ENCODE peak calls at places on chromosome 16, in four cellular contexts. D, X, R and U are unnamed samples.

GRCh38 chr16:77191259-77191969 is 424 bp downstream of the MON1B start:
- DNase-seq in X (no peak), D (no peak), R (no peak), U (no peak)

GRCh38 chr16:2720063-2720455 is at the start of gene PRSS27:
- DNase-seq in D (no peak), R (no peak), X (no peak), U (peak)

GRCh38 chr16:1494129-1494640 is 1.0 kb downstream of the TELO2 start:
- DNase-seq in D (peak), R (no peak), X (peak), U (peak)

GRCh38 chr16:58020628-58021521 is 4.7 kb upstream of the MMP15 start:
- DNase-seq in D (peak), X (peak), R (no peak), U (peak)

GRCh38 chr16:50282955-50283631 is 16.7 kb downstream of the ADCY7 start:
- DNase-seq in R (no peak), X (no peak), D (no peak), U (no peak)

GRCh38 chr16:82658796-82659195 is 32.0 kb downstream of the CDH13 start:
- DNase-seq in D (no peak), R (no peak), X (peak), U (no peak)

GRCh38 chr16:20906225-20906870 is 5.8 kb downstream of the LYRM1 start:
- DNase-seq in R (no peak), X (peak), D (no peak), U (peak)

GRCh38 chr16:49602201-49603041 is 228.8 kb downstream of the C16orf78 start:
- DNase-seq in X (no peak), R (no peak), D (peak), U (no peak)

GRCh38 chr16:89350701-89351380 is 133.3 kb downstream of the ZNF778 start:
- DNase-seq in R (no peak), D (no peak), X (peak), U (no peak)

GRCh38 chr16:84892097-84892496 is 72.3 kb downstream of the CRISPLD2 start:
- DNase-seq in R (no peak), X (no peak), D (no peak), U (no peak)

GRCh38 chr16:31480851-31481250 is 2.1 kb upstream of the SLC5A2 start:
- DNase-seq in D (no peak), X (no peak), R (no peak), U (no peak)

GRCh38 chr16:31485571-31485970 is 2.6 kb downstream of the SLC5A2 start:
- DNase-seq in R (no peak), D (no peak), X (no peak), U (no peak)

GRCh38 chr16:31484491-31485171 is 1.7 kb downstream of the SLC5A2 start:
- DNase-seq in X (no peak), R (no peak), D (peak), U (no peak)

GRCh38 chr16:31486036-31486435 is 3.1 kb downstream of the SLC5A2 start:
- DNase-seq in R (no peak), X (no peak), D (no peak), U (no peak)

DNA sequence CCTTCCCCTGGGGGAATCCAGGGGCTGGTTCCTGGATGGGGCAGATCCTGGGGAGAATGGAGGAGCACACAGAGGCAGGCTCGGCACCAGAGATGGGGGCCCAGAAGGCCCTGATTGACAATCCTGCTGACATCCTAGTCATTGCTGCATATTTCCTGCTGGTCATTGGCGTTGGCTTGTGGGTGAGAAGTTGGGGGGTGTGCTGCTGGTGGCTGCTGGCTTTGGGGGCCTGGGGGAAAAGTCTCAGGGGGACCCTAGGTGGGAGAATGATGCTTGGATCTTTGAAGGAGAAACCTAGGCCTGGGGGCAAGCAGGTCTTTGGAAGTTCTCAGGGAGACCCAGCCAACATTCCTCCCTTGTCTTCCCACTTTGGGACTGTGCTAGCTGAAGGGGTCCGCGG is at the start of gene SLC5A2:
- DNase-seq in D (no peak), R (no peak), X (no peak), U (no peak)
- H4K8ac ChIP-seq in D (no peak), R (no peak), X (no peak), U (no peak)

DNA sequence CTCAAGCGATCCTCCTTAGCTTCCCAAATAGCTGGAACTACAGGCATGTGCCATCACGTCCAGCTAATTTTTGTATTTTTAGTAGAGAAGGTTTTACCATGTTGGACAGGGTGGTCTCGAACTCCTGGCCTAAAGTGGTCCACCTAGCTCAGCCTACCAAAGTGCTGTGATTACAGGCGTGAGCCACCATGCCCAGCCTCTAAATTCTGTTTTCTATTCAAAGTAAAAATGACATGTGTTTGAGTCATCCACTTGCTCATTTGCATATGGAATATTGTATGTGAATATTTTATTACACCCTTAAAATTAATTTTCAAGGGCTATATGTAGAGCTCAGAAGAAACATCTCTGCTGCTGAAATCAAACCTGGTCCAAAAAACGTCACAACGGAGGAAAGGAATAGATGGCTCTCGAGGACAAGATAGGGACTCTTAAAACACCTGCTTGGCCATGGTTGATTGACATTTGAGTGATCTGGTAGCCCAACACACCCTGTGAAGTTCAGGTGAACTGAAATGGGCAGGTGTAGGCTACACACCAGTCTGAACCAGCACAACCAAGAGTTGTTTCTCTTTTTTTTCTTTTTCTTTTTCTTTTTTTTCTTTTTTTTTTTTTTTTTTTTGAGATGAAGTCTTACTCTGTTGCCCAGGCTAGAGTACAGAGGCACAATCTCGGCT is 51.1 kb downstream of the SF3B3 start:
- DNase-seq in D (no peak), R (no peak), X (peak), U (no peak)
- H2AK5ac ChIP-seq in D (no peak), R (no peak), X (peak), U (no peak)

DNA sequence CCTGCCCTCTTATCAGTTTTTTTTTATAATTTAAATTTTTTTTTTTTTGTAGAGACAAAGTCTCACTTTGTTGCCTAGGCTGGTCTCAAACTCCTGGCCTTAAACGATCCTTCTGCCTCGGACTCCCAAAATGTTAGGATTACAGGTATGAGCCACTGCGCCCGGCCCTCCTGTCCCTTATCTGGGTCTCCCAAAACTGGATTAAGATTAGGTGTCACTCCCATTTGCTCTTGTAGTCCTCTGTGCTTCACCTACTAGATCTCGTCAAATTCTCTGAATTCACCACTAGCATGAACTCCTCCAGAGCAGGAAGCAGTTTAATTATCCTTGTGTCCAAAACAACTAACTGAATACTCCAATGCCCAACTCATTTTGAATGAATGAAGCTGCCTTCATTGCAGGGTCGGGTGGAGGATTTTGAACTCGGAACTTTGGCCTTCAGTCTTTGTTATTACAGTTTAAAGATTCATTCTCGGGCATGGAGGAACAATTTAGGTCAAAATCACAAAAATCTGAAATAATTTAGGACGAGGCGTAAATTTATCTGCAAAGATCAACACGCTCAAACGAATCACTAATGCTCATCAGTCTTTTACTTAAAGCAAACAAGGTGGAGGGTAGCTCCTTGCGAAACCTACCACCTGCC is 802 bp upstream of the ATXN2L start:
- DNase-seq in X (no peak), R (no peak), D (peak), U (peak)
- H4K8ac ChIP-seq in X (peak), R (no peak), D (no peak), U (peak)

GRCh38 chr16:4283939-4284338 is 11.1 kb upstream of the TFAP4 start:
- DNase-seq in R (no peak), X (peak), D (peak), U (peak)
- H2AK5ac ChIP-seq in R (no peak), X (peak), D (no peak), U (no peak)